ENCODE peak calls at places on chromosome 11, in four cellular contexts. One of them, this sample, is unnamed.

GRCh38 chr11:69640995-69641581 is at the start of gene CCND1:
- DNase-seq in activated CD4-positive, CD25-positive, alpha-beta regulatory T cell treated with anti-CD3 and anti-CD28 coated beads, Interleukin-2, amount 50 U/mL, for 72 hours: no peak
- DNase-seq in foreskin fibroblast: peak
- DNase-seq in HFFc6: peak
- DNase-seq in this sample: no peak

GRCh38 chr11:123314972-123315371 is 115.1 kb upstream of the GRAMD1B start:
- DNase-seq in activated CD4-positive, CD25-positive, alpha-beta regulatory T cell treated with anti-CD3 and anti-CD28 coated beads, Interleukin-2, amount 50 U/mL, for 72 hours: no peak
- DNase-seq in foreskin fibroblast: no peak
- DNase-seq in HFFc6: no peak
- DNase-seq in this sample: no peak

GRCh38 chr11:114040706-114041211 is 18.8 kb upstream of the ZBTB16 start:
- DNase-seq in activated CD4-positive, CD25-positive, alpha-beta regulatory T cell treated with anti-CD3 and anti-CD28 coated beads, Interleukin-2, amount 50 U/mL, for 72 hours: no peak
- DNase-seq in foreskin fibroblast: peak
- DNase-seq in HFFc6: peak
- DNase-seq in this sample: no peak

GRCh38 chr11:118086913-118087768 is at the start of gene SMIM35:
- DNase-seq in activated CD4-positive, CD25-positive, alpha-beta regulatory T cell treated with anti-CD3 and anti-CD28 coated beads, Interleukin-2, amount 50 U/mL, for 72 hours: no peak
- DNase-seq in foreskin fibroblast: no peak
- DNase-seq in HFFc6: no peak
- DNase-seq in this sample: no peak

GRCh38 chr11:65438257-65439151 is 15.9 kb downstream of the NEAT1 start:
- DNase-seq in activated CD4-positive, CD25-positive, alpha-beta regulatory T cell treated with anti-CD3 and anti-CD28 coated beads, Interleukin-2, amount 50 U/mL, for 72 hours: no peak
- DNase-seq in foreskin fibroblast: peak
- DNase-seq in HFFc6: no peak
- DNase-seq in this sample: no peak

GRCh38 chr11:121777056-121777455 is 324.3 kb upstream of the SORL1-AS1 start:
- DNase-seq in activated CD4-positive, CD25-positive, alpha-beta regulatory T cell treated with anti-CD3 and anti-CD28 coated beads, Interleukin-2, amount 50 U/mL, for 72 hours: no peak
- DNase-seq in foreskin fibroblast: peak
- DNase-seq in HFFc6: no peak
- DNase-seq in this sample: no peak

GRCh38 chr11:23257556-23257955 is 397.3 kb upstream of the CCDC179 start:
- DNase-seq in activated CD4-positive, CD25-positive, alpha-beta regulatory T cell treated with anti-CD3 and anti-CD28 coated beads, Interleukin-2, amount 50 U/mL, for 72 hours: no peak
- DNase-seq in foreskin fibroblast: no peak
- DNase-seq in HFFc6: no peak
- DNase-seq in this sample: no peak

GRCh38 chr11:115652094-115652493 is 147.9 kb upstream of the CADM1 start:
- DNase-seq in activated CD4-positive, CD25-positive, alpha-beta regulatory T cell treated with anti-CD3 and anti-CD28 coated beads, Interleukin-2, amount 50 U/mL, for 72 hours: no peak
- DNase-seq in foreskin fibroblast: no peak
- DNase-seq in HFFc6: no peak
- DNase-seq in this sample: no peak

GRCh38 chr11:78429209-78429608 is 11.6 kb upstream of the GAB2 start:
- DNase-seq in activated CD4-positive, CD25-positive, alpha-beta regulatory T cell treated with anti-CD3 and anti-CD28 coated beads, Interleukin-2, amount 50 U/mL, for 72 hours: no peak
- DNase-seq in foreskin fibroblast: no peak
- DNase-seq in HFFc6: no peak
- DNase-seq in this sample: no peak

GRCh38 chr11:31958086-31958735 is 132.7 kb upstream of the RCN1 start:
- DNase-seq in activated CD4-positive, CD25-positive, alpha-beta regulatory T cell treated with anti-CD3 and anti-CD28 coated beads, Interleukin-2, amount 50 U/mL, for 72 hours: peak
- DNase-seq in foreskin fibroblast: peak
- DNase-seq in HFFc6: peak
- DNase-seq in this sample: no peak

GRCh38 chr11:72838691-72839305 is 24.6 kb downstream of the ATG16L2 start:
- DNase-seq in activated CD4-positive, CD25-positive, alpha-beta regulatory T cell treated with anti-CD3 and anti-CD28 coated beads, Interleukin-2, amount 50 U/mL, for 72 hours: no peak
- DNase-seq in foreskin fibroblast: peak
- DNase-seq in HFFc6: no peak
- DNase-seq in this sample: no peak

GRCh38 chr11:69542314-69543168 is 61.1 kb downstream of the LINC01488 start:
- DNase-seq in activated CD4-positive, CD25-positive, alpha-beta regulatory T cell treated with anti-CD3 and anti-CD28 coated beads, Interleukin-2, amount 50 U/mL, for 72 hours: peak
- DNase-seq in foreskin fibroblast: peak
- DNase-seq in HFFc6: no peak
- DNase-seq in this sample: no peak

GRCh38 chr11:129992161-129992944 is 10.3 kb downstream of the PRDM10 start:
- DNase-seq in activated CD4-positive, CD25-positive, alpha-beta regulatory T cell treated with anti-CD3 and anti-CD28 coated beads, Interleukin-2, amount 50 U/mL, for 72 hours: no peak
- DNase-seq in foreskin fibroblast: peak
- DNase-seq in HFFc6: peak
- DNase-seq in this sample: no peak

This sample was measured in CD14-positive monocyte.